ENCODE peak calls at places on chromosome 12, in four cellular contexts. D is body of pancreas, V is coronary artery, S is lower lobe of right lung. W is an unnamed sample.

GRCh38 chr12:63967358-63967757 is 122.9 kb downstream of the SRGAP1 start:
- DNase-seq in V (no peak), D (no peak), S (no peak), W (no peak)

GRCh38 chr12:47340391-47341015 is 260.7 kb upstream of the AMIGO2 start:
- DNase-seq in D (no peak), V (no peak), S (no peak), W (no peak)

GRCh38 chr12:98750511-98750910 is 105.4 kb downstream of the APAF1 start:
- DNase-seq in D (no peak), S (no peak), V (no peak), W (no peak)

GRCh38 chr12:42786400-42786799 is 196.9 kb upstream of the PRICKLE1 start:
- DNase-seq in V (no peak), D (no peak), S (no peak), W (no peak)

GRCh38 chr12:119990382-119990874 is 1.4 kb downstream of the BICDL1 start:
- DNase-seq in D (no peak), V (no peak), S (no peak), W (no peak)

GRCh38 chr12:4366090-4366489 is 13.4 kb downstream of the FGF23 start:
- DNase-seq in D (no peak), S (no peak), V (no peak), W (no peak)

GRCh38 chr12:38880288-38880687 is 25.1 kb downstream of the CPNE8 start:
- DNase-seq in V (no peak), D (no peak), S (no peak), W (no peak)

GRCh38 chr12:132561784-132562156 is 48.6 kb downstream of the LRCOL1 start:
- DNase-seq in V (no peak), D (peak; percentile 20), S (no peak), W (no peak)

GRCh38 chr12:80513211-80513610 is 69.2 kb downstream of the PTPRQ start:
- DNase-seq in V (no peak), D (no peak), S (no peak), W (peak; percentile 14)

GRCh38 chr12:19507823-19508222 is 68.5 kb downstream of the AEBP2 start:
- DNase-seq in V (no peak), S (no peak), D (no peak), W (no peak)

GRCh38 chr12:43407816-43408645 is 144.0 kb downstream of the ADAMTS20 start:
- DNase-seq in D (no peak), S (no peak), V (no peak), W (no peak)

GRCh38 chr12:91414147-91414546 is 231.5 kb upstream of the DCN start:
- DNase-seq in D (no peak), V (no peak), S (no peak), W (no peak)

GRCh38 chr12:31922341-31923062 is 36.7 kb upstream of the RESF1 start:
- DNase-seq in D (no peak), V (no peak), S (no peak), W (no peak)

GRCh38 chr12:98639526-98639925 is 5.1 kb downstream of the IKBIP start:
- DNase-seq in S (no peak), D (no peak), V (no peak), W (no peak)

GRCh38 chr12:127620956-127621355 is 646.0 kb upstream of the TMEM132C start:
- DNase-seq in D (no peak), S (no peak), V (no peak), W (no peak)

GRCh38 chr12:88505696-88506095 is 74.6 kb downstream of the KITLG start:
- DNase-seq in V (no peak), D (no peak), S (no peak), W (no peak)

GRCh38 chr12:12788675-12789368 is 3.4 kb downstream of the APOLD1 start:
- DNase-seq in S (no peak), D (peak; percentile 81), V (no peak), W (no peak)

GRCh38 chr12:96502477-96502876 is 13.1 kb downstream of the CFAP54 start:
- DNase-seq in V (no peak), D (no peak), S (no peak), W (no peak)

GRCh38 chr12:95402096-95402495 is 71.9 kb upstream of the METAP2 start:
- DNase-seq in V (no peak), S (no peak), D (no peak), W (no peak)

GRCh38 chr12:106138646-106139421 is at the start of gene NUAK1:
- DNase-seq in S (peak; percentile 61), V (no peak), D (peak; percentile 68), W (no peak)

GRCh38 chr12:8890313-8891084 is 23.8 kb upstream of the PHC1 start:
- DNase-seq in S (peak; percentile 46), V (no peak), D (peak; percentile 32), W (no peak)

GRCh38 chr12:67433393-67434175 is 164.4 kb downstream of the CAND1 start:
- DNase-seq in V (no peak), D (no peak), S (no peak), W (no peak)

GRCh38 chr12:100493371-100494012 is 19.8 kb downstream of the NR1H4 start:
- DNase-seq in S (no peak), D (no peak), V (no peak), W (no peak)

GRCh38 chr12:103915306-103915705 is 14.9 kb upstream of the HSP90B1 start:
- DNase-seq in S (no peak), D (no peak), V (no peak), W (no peak)

GRCh38 chr12:93852067-93852466 is 174.9 kb downstream of the CRADD start:
- DNase-seq in S (no peak), V (no peak), D (no peak), W (no peak)

GRCh38 chr12:121452356-121453021 is 52.6 kb downstream of the RNF34 start:
- DNase-seq in D (no peak), V (no peak), S (peak; percentile 68), W (no peak)

GRCh38 chr12:121975029-121975428 is 46.7 kb upstream of the BCL7A start:
- DNase-seq in D (no peak), S (no peak), V (no peak), W (no peak)

GRCh38 chr12:88419794-88420193 is 160.5 kb downstream of the KITLG start:
- DNase-seq in V (no peak), D (no peak), S (no peak), W (no peak)

GRCh38 chr12:75444444-75445136 is 36.0 kb upstream of the GLIPR1 start:
- DNase-seq in D (no peak), S (no peak), V (no peak), W (no peak)

GRCh38 chr12:96194901-96195844 is 998 bp downstream of the ELK3 start:
- DNase-seq in V (peak; percentile 72), D (peak; percentile 58), S (no peak), W (no peak)

GRCh38 chr12:106594447-106594846 is 11.6 kb downstream of the RFX4 start:
- DNase-seq in D (no peak), V (no peak), S (no peak), W (no peak)

GRCh38 chr12:92543872-92544271 is 158.9 kb upstream of the PLEKHG7 start:
- DNase-seq in V (no peak), S (no peak), D (peak; percentile 40), W (no peak)

GRCh38 chr12:112848338-112848715 is 56.8 kb downstream of the RPH3A start:
- DNase-seq in S (no peak), D (no peak), V (no peak), W (no peak)

GRCh38 chr12:65827827-65828231 is 3.5 kb downstream of the HMGA2 start:
- DNase-seq in V (no peak), S (no peak), D (no peak), W (no peak)

GRCh38 chr12:65825323-65825572 is 965 bp downstream of the HMGA2 start:
- DNase-seq in D (no peak), S (no peak), V (no peak), W (no peak)

GRCh38 chr12:65825573-65826512 is 1.6 kb downstream of the HMGA2 start:
- DNase-seq in S (peak; percentile 48), D (peak; percentile 11), V (no peak), W (peak; percentile 50)

GRCh38 chr12:65828711-65829339 is 4.5 kb downstream of the HMGA2 start:
- DNase-seq in S (no peak), V (no peak), D (no peak), W (no peak)

DNA sequence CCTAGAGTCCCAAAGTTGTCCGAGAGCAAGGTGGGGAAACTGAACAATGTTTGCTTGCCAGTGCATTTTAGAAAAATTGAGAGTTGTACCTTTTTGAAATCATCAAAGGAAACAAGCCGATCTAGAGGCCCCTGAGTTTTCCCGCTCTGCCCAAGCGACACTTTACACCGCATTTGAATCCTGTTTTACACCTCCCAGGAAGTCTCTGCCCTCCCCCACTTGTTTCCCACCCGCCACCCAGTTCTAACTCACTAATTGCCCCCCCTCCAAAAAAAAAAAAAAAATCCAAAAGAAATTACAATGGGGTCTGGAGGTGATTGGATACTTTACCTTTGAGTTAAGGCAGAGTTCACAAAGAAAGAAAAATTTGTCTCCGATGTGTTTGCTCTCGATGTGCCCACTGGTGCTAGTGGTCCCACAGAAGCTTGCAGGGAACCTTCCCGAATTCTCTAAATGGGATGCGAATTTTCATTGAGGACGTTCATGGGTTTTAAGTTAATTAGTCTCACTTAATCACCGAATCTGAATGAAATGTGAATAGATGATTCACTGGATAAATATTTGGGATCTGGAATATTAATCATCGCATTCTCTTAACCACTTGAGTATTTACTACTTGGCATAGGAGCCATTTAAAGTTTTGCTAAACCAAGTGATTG is 2.4 kb downstream of the HMGA2 start:
- DNase-seq in V (no peak), S (no peak), D (no peak), W (no peak)
- H3K27ac ChIP-seq in V (no peak overlapping the region), S (no peak overlapping the region), D (no peak overlapping the region), W (peak overlapping the region; percentile 99)

GRCh38 chr12:124452576-124453391 is 114.6 kb downstream of the NCOR2 start:
- DNase-seq in V (no peak), D (no peak), S (no peak), W (no peak)
- H3K4me3 ChIP-seq in V (no peak overlapping the region), D (no peak overlapping the region), S (peak overlapping the region; percentile 27), W (no peak overlapping the region)

GRCh38 chr12:26719852-26720251 is 113.1 kb downstream of the ITPR2 start:
- DNase-seq in V (no peak), S (no peak), D (no peak), W (no peak)
- TF ChIP-seq CTCF in V (no peak), S (no peak), D (no peak), W (no peak)

GRCh38 chr12:76688001-76688400 is 75.9 kb upstream of the ZDHHC17 start:
- DNase-seq in V (no peak), S (no peak), D (no peak), W (no peak)
- H3K27ac ChIP-seq in V (no peak overlapping the region), S (no peak overlapping the region), D (no peak overlapping the region), W (no peak overlapping the region)

DNA sequence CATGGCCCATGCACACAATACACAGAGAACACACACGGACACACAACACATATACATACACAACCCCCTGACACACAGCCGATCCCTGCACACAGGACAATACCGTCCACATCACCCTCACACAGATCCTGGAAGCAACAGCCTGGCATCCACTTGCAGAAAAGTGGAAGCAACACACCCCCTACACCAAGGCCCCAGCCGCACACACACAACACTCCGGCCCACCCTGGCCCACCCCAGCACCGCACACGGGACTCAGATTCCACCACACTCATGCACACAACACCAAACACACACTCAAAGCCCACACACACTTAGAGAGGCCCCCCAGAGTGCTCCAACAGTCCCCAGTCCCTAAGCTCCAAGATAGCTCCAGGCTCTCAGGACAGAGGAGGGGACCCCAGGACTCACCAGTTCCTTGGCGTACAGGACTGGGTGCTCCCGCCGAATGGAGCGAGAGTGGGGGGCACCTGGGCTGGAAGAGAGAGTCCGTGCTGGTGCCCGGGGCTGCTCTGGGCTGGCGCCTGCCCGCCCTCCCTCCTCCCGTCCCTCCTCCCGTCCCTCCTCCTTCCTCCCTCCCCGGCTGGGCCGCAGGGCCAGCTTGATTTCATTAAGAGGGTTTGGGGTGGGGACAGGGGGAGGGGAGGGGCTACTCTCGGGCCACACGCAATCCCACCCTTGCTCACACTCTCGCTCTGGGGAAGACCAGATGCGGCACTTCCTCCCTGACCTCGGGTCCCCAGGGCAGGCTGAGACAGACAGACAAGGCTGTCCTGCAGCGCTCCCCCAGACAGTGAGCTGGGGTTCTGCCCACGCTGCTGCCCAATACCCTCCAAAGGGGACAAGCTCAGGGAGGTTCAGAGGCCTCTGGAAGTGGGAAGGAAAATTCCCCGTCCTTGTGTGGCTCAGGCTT is at the start of gene TMEM119:
- DNase-seq in V (no peak), D (peak; percentile 20), S (no peak), W (no peak)
- H3K4me3 ChIP-seq in V (peak within 1 kb of the TSS; percentile 61), D (no peak within 1 kb of the TSS), S (peak within 1 kb of the TSS; percentile 44), W (no peak within 1 kb of the TSS)